ENCODE peak calls at places on chromosomes 11 and 22, in nine cellular contexts. W is fibroblast of pulmonary artery; D is stimulated activated CD4-positive, alpha-beta T cell treated with anti-CD3 and anti-CD28 coated beads, Interleukin-2, amount 100 ng/mL, for 48 hours; C is IMR-90; N is ELF-1; G is activated T-cell treated with anti-CD3 and anti-CD28 coated beads, Interleukin-2, amount 50 U/mL, for 48 hours; H is LoVo; X is lower leg skin; R is sigmoid colon. T is an unnamed sample.

GRCh38 chr11:130882138-130882551 is 34.1 kb downstream of the SNX19 start:
- DNase-seq in X (no peak), W (no peak), H (no peak), G (no peak), D (no peak), N (no peak), C (no peak), R (no peak), T (no peak)

GRCh38 chr11:20022363-20023081 is 137.8 kb downstream of the DBX1 start:
- DNase-seq in N (peak; percentile 93), C (peak; percentile 63), X (no peak), D (no peak), R (no peak), W (peak; percentile 68), H (no peak), G (no peak), T (no peak)

GRCh38 chr22:19762315-19763140 is 1.9 kb downstream of the TBX1 start:
- DNase-seq in N (no peak), C (no peak), D (no peak), R (no peak), H (no peak), G (no peak), W (no peak), X (no peak), T (peak; percentile 62)

GRCh38 chr22:43481528-43482309 is 69.9 kb downstream of the MPPED1 start:
- DNase-seq in C (no peak), R (no peak), H (no peak), G (peak; percentile 28), W (no peak), N (peak; percentile 15), X (no peak), D (no peak), T (no peak)

GRCh38 chr11:65871811-65872548 is 620 bp downstream of the EFEMP2 start:
- DNase-seq in N (peak; percentile 48), X (no peak), G (no peak), H (no peak), W (no peak), R (peak; percentile 78), C (no peak), D (no peak), T (no peak)

GRCh38 chr22:39090426-39091064 is 6.5 kb upstream of the APOBEC3H start:
- DNase-seq in G (peak; percentile 91), X (no peak), H (peak; percentile 13), C (no peak), R (no peak), N (no peak), D (peak; percentile 65), W (no peak), T (peak; percentile 56)

GRCh38 chr11:19232910-19233503 is 7.7 kb downstream of the E2F8 start:
- DNase-seq in N (no peak), X (no peak), C (peak; percentile 87), H (no peak), W (peak; percentile 88), G (no peak), R (no peak), D (no peak), T (no peak)

GRCh38 chr11:7977251-7977917 is 9.8 kb upstream of the EIF3F start:
- DNase-seq in H (no peak), X (no peak), G (no peak), N (no peak), D (no peak), R (no peak), W (peak; percentile 77), C (peak; percentile 97), T (no peak)

GRCh38 chr11:19311306-19312030 is 70.7 kb upstream of the E2F8 start:
- DNase-seq in W (peak; percentile 71), R (peak; percentile 75), C (peak; percentile 50), D (peak; percentile 53), G (peak; percentile 68), H (peak; percentile 44), X (peak; percentile 53), N (peak; percentile 65), T (peak; percentile 39)

GRCh38 chr11:12674936-12675696 is 895 bp downstream of the TEAD1 start:
- DNase-seq in X (no peak), R (peak; percentile 79), D (no peak), W (peak; percentile 48), H (no peak), N (peak; percentile 32), C (no peak), G (no peak), T (peak; percentile 89)

T was measured in upper lobe of left lung.